ENCODE peak calls at places on chromosomes 2 and 18, in four cellular contexts. O is heart right ventricle; N is CD4-positive, CD25-positive, alpha-beta regulatory T cell; V is DND-41. T is an unnamed sample.
A peak's percentile ranks its signal among the peaks of the same experiment; 100 is the strongest.

GRCh38 chr2:161415041-161415440 is 1.1 kb upstream of the TBR1 start:
- DNase-seq in V (no peak), O (no peak), N (no peak), T (no peak)

GRCh38 chr2:217612920-217613319 is 389.9 kb downstream of the TNS1 start:
- DNase-seq in V (no peak), N (no peak), O (no peak), T (no peak)

GRCh38 chr18:47370052-47370451 is 118.6 kb upstream of the SKOR2 start:
- DNase-seq in N (no peak), V (no peak), O (no peak), T (no peak)

GRCh38 chr2:108965540-108966299 is 23.3 kb downstream of the EDAR start:
- DNase-seq in N (peak; percentile 8), V (peak; percentile 81), O (no peak), T (peak; percentile 70)

GRCh38 chr18:6741290-6741689 is 11.8 kb downstream of the ARHGAP28 start:
- DNase-seq in N (no peak), V (no peak), O (no peak), T (no peak)

GRCh38 chr2:10770956-10771750 is 41.4 kb downstream of the PDIA6 start:
- DNase-seq in O (no peak), N (no peak), V (no peak), T (no peak)

GRCh38 chr2:10441966-10442365 is 6.2 kb downstream of the ODC1 start:
- DNase-seq in N (no peak), V (no peak), O (no peak), T (no peak)

GRCh38 chr2:241844066-241844728 is 14.5 kb downstream of the PDCD1 start:
- DNase-seq in V (peak; percentile 12), O (peak; percentile 84), N (peak; percentile 54), T (peak; percentile 75)

GRCh38 chr2:144430722-144431163 is 89.2 kb downstream of the ZEB2 start:
- DNase-seq in N (no peak), O (no peak), V (no peak), T (no peak)

GRCh38 chr2:111037136-111037535 is 83.6 kb upstream of the BCL2L11 start:
- DNase-seq in N (no peak), O (no peak), V (no peak), T (no peak)
- H3K4me3 ChIP-seq in N (no peak overlapping the region), O (no peak overlapping the region), V (no peak overlapping the region), T (no peak overlapping the region)

GRCh38 chr18:69567813-69568488 is 167.3 kb downstream of the DOK6 start:
- DNase-seq in N (no peak), O (no peak), V (peak; percentile 20), T (no peak)
- H3K27ac ChIP-seq in N (no peak overlapping the region), O (no peak overlapping the region), V (no peak overlapping the region), T (no peak overlapping the region)

GRCh38 chr18:66635342-66635741 is 31.5 kb upstream of the CDH19 start:
- DNase-seq in V (no peak), O (no peak), N (no peak), T (no peak)

DNA sequence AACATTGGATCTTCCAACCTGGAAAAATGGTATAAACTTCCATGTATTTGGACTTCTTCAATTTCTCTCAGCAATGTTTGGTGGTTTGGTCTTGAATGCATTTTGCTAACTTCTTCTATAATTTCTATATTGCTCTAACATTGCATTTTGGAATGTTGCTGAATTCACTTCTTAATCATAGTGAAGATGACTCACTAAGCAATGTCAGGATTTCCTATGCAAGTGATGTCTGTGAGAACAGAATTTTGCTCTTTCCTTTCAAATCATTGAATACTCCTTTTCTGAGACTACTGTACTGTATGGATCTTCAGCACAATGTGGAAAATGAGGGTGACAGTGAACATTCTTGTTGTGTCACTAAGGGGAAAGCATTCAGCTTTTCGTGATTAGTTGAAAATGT is 28.9 kb upstream of the CDH19 start:
- DNase-seq in O (no peak), N (no peak), V (no peak), T (no peak)
- H3K27me3 ChIP-seq in O (no peaks in the 10 kb centered on the region), N (no peaks in the 10 kb centered on the region), V (no peaks in the 10 kb centered on the region), T (no peaks in the 10 kb centered on the region)

GRCh38 chr2:226790436-226790835 is 9.2 kb downstream of the IRS1 start:
- DNase-seq in N (no peak), V (no peak), O (no peak), T (no peak)
- H3K4me3 ChIP-seq in N (peak overlapping the region; percentile 77), V (no peak overlapping the region), O (peak overlapping the region; percentile 44), T (peak overlapping the region; percentile 62)

GRCh38 chr2:98771771-98772521 is 41.0 kb upstream of the MGAT4A start:
- DNase-seq in O (no peak), V (peak; percentile 87), N (peak; percentile 29), T (peak; percentile 80)
- H3K27ac ChIP-seq in O (peak overlapping the region; percentile 8), V (peak overlapping the region; percentile 92), N (peak overlapping the region; percentile 85), T (peak overlapping the region; percentile 70)

GRCh38 chr2:42585779-42586178 is 17.3 kb downstream of the MTA3 start:
- DNase-seq in N (no peak), V (no peak), O (no peak), T (no peak)

GRCh38 chr2:42575458-42576064 is 7.1 kb downstream of the MTA3 start:
- DNase-seq in N (no peak), V (no peak), O (no peak), T (no peak)

GRCh38 chr2:42581257-42581656 is 12.8 kb downstream of the MTA3 start:
- DNase-seq in V (no peak), N (no peak), O (no peak), T (no peak)
- H3K27me3 ChIP-seq in V (no peaks in the 10 kb centered on the region), N (no peaks in the 10 kb centered on the region), O (no peaks in the 10 kb centered on the region), T (no peaks in the 10 kb centered on the region)

DNA sequence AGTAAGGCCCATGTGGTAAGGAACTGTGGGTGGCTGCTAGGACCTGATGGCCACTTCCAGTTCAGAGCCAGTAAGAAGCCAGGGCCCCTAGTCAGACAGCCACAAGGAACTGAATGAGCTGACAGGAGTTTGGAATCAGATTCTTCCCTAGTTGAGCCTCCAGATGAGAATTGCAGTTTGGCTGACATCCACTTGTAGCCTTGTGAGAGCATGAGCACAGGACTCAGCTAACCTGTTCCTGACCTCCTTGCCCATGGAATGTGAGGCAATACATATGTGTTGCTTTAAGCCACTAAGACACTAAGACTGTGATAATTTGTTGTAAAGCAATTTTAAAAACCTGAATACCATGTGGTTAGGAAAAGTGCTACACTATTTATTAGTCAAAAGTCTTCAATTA is 1.1 kb upstream of the WDR7 start:
- DNase-seq in O (no peak), V (no peak), N (no peak), T (no peak)
- H3K4me3 ChIP-seq in O (no peak overlapping the region), V (peak overlapping the region; percentile 72), N (peak overlapping the region; percentile 91), T (no peak overlapping the region)

GRCh38 chr18:32072321-32072720 is 19.4 kb upstream of the RNF138 start:
- DNase-seq in V (peak; percentile 24), N (no peak), O (no peak), T (no peak)

DNA sequence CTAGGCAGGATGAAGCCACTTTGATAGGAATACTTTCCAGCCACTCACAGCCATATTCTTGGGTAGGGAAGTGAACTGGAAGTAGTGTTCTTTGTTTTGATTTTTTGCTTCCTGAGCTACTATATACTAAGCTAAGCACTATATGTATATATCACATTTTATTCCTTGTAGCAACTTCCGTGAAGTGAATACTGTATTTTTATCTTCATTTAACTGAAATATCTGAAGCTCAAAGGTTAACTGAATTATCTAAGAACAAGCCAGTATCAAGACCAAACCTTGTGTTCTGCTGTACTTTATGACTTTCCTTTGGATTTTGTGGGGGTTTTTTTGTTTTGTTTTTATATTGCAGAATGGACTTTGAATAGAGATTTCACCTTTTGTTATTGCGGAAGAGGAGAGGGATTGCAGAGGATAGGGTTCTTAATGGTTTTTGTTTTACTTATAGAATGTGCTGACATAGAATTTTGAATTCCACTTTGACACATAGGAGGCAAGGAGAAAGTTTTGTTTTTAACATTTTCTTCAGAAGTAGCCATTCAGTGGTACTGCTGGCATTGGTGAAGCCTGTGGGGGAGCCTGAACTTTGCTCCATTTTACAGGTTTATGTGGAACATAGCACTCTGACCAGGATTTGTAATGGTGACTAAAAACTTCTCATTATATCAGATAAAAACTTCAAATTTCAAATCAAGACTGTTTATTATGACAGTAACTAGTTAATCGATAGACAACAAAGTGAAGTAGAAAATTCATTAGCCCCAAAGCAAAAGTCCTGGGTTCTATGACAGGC is 24.1 kb upstream of the RNF138 start:
- DNase-seq in N (no peak), O (no peak), V (no peak), T (no peak)
- H3K27ac ChIP-seq in N (no peak overlapping the region), O (no peak overlapping the region), V (no peak overlapping the region), T (no peak overlapping the region)

DNA sequence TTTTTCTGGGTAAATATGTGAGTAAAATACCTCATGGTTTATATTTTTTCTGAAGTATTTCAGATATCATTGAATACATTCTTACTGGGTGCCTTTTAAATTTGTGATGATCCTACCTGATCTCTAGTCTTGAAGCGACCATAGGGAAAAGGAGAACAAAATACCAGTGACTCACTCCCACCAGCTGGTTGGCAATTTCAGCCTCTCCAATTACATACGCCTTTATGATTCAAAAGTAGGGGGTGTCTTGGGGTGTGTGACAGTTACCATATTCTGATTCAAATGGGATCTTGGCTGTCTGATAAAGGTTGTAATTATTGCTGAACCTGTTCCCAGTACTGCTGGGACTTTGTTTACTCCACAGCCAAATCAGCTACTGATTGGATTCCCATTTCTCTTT is 175.9 kb upstream of the NXPH2 start:
- DNase-seq in O (no peak), N (no peak), V (no peak), T (no peak)
- H3K27me3 ChIP-seq in O (no peaks in the 10 kb centered on the region), N (no peaks in the 10 kb centered on the region), V (no peaks in the 10 kb centered on the region), T (no peaks in the 10 kb centered on the region)

DNA sequence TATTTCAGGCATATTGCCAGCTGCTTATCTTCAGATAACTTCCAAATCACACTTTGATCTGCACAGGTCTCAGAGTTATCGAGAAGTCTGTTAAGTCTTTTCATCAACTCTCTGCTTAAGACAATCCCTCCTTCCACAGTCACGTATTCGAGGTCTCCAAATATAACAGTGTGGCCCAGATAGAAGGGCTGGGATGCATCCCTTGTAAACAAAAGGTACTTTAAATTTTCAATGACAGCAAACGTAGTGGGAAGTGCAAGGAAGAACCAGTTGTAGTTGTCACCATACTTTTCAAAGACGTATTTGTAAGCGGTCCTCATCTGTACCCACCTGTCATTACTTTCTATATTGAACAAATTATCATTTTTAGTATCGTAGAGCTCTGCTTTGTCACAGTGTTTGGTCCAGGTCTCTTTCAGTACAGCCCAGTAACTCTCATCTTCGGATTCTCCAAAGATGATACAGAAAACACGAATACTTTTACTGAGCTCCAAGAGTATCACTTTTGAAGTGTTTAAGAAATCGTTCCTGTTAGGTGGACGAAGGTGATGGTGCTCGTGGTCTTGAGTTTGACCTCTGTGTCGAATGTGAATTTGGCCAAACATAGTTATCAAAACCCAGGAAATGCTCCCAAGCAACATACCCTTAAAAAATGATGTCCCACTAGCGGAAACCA is 445 bp downstream of the C1GALT1C1L start:
- DNase-seq in O (no peak), V (no peak), N (no peak), T (no peak)
- H3K4me3 ChIP-seq in O (peak overlapping the region; percentile 47), V (no peak overlapping the region), N (no peak overlapping the region), T (peak overlapping the region; percentile 45)